ENCODE peak calls at places on chromosomes 5 and 9, in four cellular contexts. Y, J, Q and R are unnamed samples.

GRCh38 chr9:81455826-81456225 is 233.5 kb downstream of the TLE1 start:
- DNase-seq in Y (no peak), J (no peak), Q (no peak), R (no peak)

GRCh38 chr5:125033602-125034001 is 287.2 kb upstream of the ZNF608 start:
- DNase-seq in Y (no peak), J (no peak), Q (no peak), R (no peak)

GRCh38 chr5:179113945-179114641 is 53.9 kb downstream of the ZNF354C start:
- DNase-seq in Y (no peak), J (no peak), Q (no peak), R (no peak)

GRCh38 chr9:134492281-134492691 is 149.3 kb upstream of the COL5A1 start:
- DNase-seq in Y (no peak), J (peak), Q (peak), R (no peak)

GRCh38 chr9:106708147-106708838 is 154.7 kb upstream of the ZNF462 start:
- DNase-seq in Y (no peak), J (no peak), Q (no peak), R (no peak)

GRCh38 chr9:530681-531080 is 310.8 kb upstream of the DMRT1 start:
- DNase-seq in Y (peak), J (no peak), Q (peak), R (no peak)

GRCh38 chr5:88944751-88945507 is 61.9 kb upstream of the MEF2C start:
- DNase-seq in Y (peak), J (no peak), Q (peak), R (no peak)

GRCh38 chr5:100313657-100314056 is 221.5 kb upstream of the FAM174A start:
- DNase-seq in Y (no peak), J (no peak), Q (no peak), R (no peak)

GRCh38 chr5:157217289-157218024 is 36.8 kb downstream of the ITK start:
- DNase-seq in Y (no peak), J (no peak), Q (no peak), R (no peak)

GRCh38 chr5:139806726-139807646 is 11.4 kb downstream of the PSD2 start:
- DNase-seq in Y (no peak), J (no peak), Q (no peak), R (no peak)

GRCh38 chr9:89122944-89123343 is 55.7 kb downstream of the SHC3 start:
- DNase-seq in Y (no peak), J (no peak), Q (peak), R (no peak)

GRCh38 chr9:96169488-96169887 is 132.5 kb downstream of the HSD17B3 start:
- DNase-seq in Y (peak), J (peak), Q (peak), R (peak)

GRCh38 chr5:91136271-91136670 is 246.8 kb downstream of the ARRDC3 start:
- DNase-seq in Y (peak), J (no peak), Q (no peak), R (no peak)

GRCh38 chr5:1726956-1727355 is 72.7 kb downstream of the MRPL36 start:
- DNase-seq in Y (no peak), J (no peak), Q (no peak), R (no peak)

GRCh38 chr5:35884125-35884788 is 27.6 kb downstream of the IL7R start:
- DNase-seq in Y (peak), J (no peak), Q (peak), R (no peak)

GRCh38 chr9:78029601-78030552 is 1.7 kb downstream of the GNAQ start:
- DNase-seq in Y (no peak), J (peak), Q (peak), R (peak)

GRCh38 chr5:73895471-73895870 is 269.5 kb downstream of the ARHGEF28 start:
- DNase-seq in Y (no peak), J (no peak), Q (no peak), R (no peak)

GRCh38 chr5:133041910-133042309 is 9.9 kb upstream of the HSPA4 start:
- DNase-seq in Y (peak), J (no peak), Q (peak), R (no peak)

GRCh38 chr9:105359899-105360298 is 87.9 kb upstream of the FSD1L start:
- DNase-seq in Y (no peak), J (no peak), Q (peak), R (no peak)

DNA sequence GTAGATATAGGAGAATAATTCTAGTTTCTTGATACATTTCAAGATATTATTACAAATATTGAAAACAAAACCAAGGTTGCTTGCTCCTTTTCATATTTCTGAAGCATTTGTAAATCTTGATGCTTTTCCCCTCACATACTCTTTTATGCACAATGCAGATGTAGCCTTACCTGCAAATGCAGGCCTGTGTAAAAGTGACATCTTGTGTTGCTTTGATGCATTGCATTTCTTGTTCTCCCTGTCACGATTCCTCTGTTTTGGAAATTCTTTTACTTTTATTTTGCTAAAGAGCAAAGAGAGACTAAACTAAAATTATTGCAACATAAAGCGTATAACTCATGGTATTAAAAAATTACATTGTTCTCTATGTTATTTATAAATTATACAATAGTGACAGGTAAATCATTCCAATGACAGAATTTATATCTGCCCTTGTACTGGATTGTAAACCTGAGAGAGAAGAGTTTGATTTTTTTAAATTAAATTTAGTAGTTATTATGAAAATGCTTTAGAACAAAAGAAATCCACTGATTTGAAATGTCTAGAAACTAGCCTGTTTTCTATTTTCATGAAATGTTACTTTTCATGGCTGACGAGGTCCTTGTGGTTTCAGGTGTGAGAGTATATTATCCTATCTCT is 970.0 kb downstream of the MAT2B start:
- DNase-seq in Y (peak), J (peak), Q (peak), R (peak)
- TF ChIP-seq EZH2phosphoT487 in Y (no peak), J (no peak), Q (no peak), R (no peak)

GRCh38 chr9:14662060-14662453 is 31.2 kb downstream of the ZDHHC21 start:
- DNase-seq in Y (no peak), J (no peak), Q (no peak), R (no peak)
- TF ChIP-seq EZH2phosphoT487 in Y (no peak), J (no peak), Q (no peak), R (no peak)

GRCh38 chr5:24215114-24215513 is 429.7 kb downstream of the CDH10 start:
- DNase-seq in Y (no peak), J (no peak), Q (no peak), R (no peak)
- TF ChIP-seq EZH2phosphoT487 in Y (no peak), J (no peak), Q (no peak), R (no peak)

GRCh38 chr5:59588922-59589321 is 304.6 kb downstream of the PDE4D start:
- DNase-seq in Y (peak), J (no peak), Q (peak), R (no peak)

GRCh38 chr5:59586811-59587340 is 306.6 kb downstream of the PDE4D start:
- DNase-seq in Y (no peak), J (no peak), Q (peak), R (no peak)

GRCh38 chr5:59591162-59591561 is 302.4 kb downstream of the PDE4D start:
- DNase-seq in Y (peak), J (no peak), Q (no peak), R (no peak)

GRCh38 chr5:59584858-59585846 is 308.4 kb downstream of the PDE4D start:
- DNase-seq in Y (no peak), J (no peak), Q (no peak), R (no peak)

DNA sequence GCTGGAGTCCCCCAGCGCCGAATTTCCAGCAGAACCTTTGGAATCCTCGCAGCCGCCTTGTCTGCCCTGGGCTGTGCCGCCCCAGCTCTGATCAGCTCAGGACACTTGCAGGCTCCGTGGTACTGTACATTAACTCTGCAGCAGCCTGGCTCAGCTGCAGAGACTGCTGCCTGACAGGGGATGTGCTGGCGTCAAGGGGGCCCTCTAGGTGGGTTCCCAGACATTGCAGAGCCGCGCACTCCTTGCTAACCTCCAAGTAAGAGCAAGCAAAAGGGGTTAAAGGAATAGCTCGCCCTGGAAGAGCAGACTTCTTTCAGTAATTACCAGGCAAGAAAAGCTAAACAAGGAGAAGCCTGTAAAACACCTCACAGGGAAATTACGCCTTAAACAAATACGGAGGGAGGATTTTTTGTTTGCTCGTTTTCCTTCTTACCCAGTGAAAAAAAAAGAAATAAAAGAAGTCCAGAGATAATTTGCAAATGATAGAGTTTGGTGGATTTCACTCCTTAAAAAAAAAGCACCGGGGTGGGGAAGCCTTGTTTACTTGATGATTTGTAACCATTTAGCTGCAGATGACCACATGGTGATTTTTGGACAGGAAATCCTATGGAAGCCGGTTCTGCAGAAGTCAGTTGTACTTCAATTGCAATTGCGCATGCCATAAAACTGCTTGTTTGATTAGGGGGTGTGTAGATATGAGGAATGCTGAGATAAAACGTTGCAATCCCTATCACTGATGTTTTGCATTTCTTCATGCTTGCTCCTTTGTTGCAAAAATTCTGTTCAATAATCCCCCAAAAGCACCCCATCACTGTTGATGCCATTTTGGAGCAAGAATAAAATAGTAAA is 305.8 kb downstream of the PDE4D start:
- DNase-seq in Y (peak), J (peak), Q (peak), R (peak)
- TF ChIP-seq EZH2phosphoT487 in Y (no peak), J (no peak), Q (no peak), R (peak)

GRCh38 chr9:112719696-112720095 is 1.8 kb upstream of the INIP start:
- DNase-seq in Y (peak), J (no peak), Q (peak), R (no peak)

GRCh38 chr9:112717669-112718331 is at the start of gene INIP:
- DNase-seq in Y (peak), J (peak), Q (peak), R (peak)

DNA sequence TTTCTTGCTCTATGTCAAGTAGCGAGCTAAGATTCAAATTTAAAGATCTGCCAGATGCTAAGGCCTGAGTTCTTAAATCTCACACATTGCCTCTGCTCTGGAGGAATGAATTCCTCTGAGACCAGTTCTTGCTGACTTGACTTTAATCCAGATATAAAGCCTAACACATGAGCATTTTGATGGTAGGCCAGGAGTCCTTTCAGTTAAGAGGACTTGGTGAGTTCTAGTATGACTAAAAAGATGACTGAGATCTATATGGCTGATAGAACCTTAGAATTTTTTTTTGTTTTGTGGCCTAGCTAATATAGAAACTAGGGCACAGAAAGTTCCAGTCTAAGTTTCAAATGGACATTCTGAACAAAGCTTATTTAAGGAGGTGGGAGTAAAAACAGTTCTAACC is 1.4 kb upstream of the INIP start:
- DNase-seq in Y (no peak), J (no peak), Q (peak), R (no peak)
- TF ChIP-seq EZH2phosphoT487 in Y (no peak), J (no peak), Q (no peak), R (no peak)